ENCODE peak calls at places on chromosomes 3 and 15, in ten cellular contexts. R is astrocyte, W is neuronal stem cell, P is sigmoid colon, D is heart left ventricle, B is tibial artery, M is adrenal gland, K is uterus, Q is spleen, I is psoas muscle. V is an unnamed sample. For H3K9me3 and H3K4me1, the result is how much of the 10 kb centered on the place peaks cover.

GRCh38 chr3:136266468-136266867 is 16.3 kb downstream of the PCCB start:
- DNase-seq in R (peak), W (no peak), P (no peak), D (no peak), B (no peak), M (no peak), K (no peak), Q (no peak), I (no peak), V (no peak)

GRCh38 chr3:84922682-84923081 is 36.1 kb upstream of the CADM2 start:
- DNase-seq in R (no peak), W (no peak), P (no peak), D (no peak), B (no peak), M (no peak), K (no peak), Q (no peak), I (no peak), V (no peak)

GRCh38 chr3:72380193-72380592 is 468.1 kb downstream of the SHQ1 start:
- DNase-seq in R (peak), W (no peak), P (no peak), D (no peak), B (no peak), M (no peak), K (no peak), Q (no peak), I (no peak), V (no peak)

GRCh38 chr15:65027593-65027992 is 1.8 kb downstream of the MTFMT start:
- DNase-seq in R (no peak), W (no peak), P (no peak), D (no peak), B (no peak), M (no peak), K (no peak), Q (no peak), I (no peak), V (no peak)

GRCh38 chr3:123386477-123387040 is 62.3 kb downstream of the ADCY5 start:
- DNase-seq in R (no peak), W (no peak), P (peak), D (no peak), B (no peak), M (no peak), K (no peak), Q (peak), I (no peak), V (no peak)

GRCh38 chr15:39539973-39540558 is 40.8 kb upstream of the THBS1 start:
- DNase-seq in R (no peak), W (no peak), P (no peak), D (no peak), B (no peak), M (no peak), K (no peak), Q (no peak), I (no peak), V (no peak)

GRCh38 chr3:196064006-196064405 is 17.9 kb downstream of the TFRC start:
- DNase-seq in R (peak), W (no peak), P (no peak), D (no peak), B (no peak), M (no peak), K (no peak), Q (no peak), I (no peak), V (no peak)

GRCh38 chr3:67362686-67363085 is 291.7 kb downstream of the SUCLG2 start:
- DNase-seq in R (peak), W (no peak), P (no peak), D (no peak), B (no peak), M (no peak), K (no peak), Q (no peak), I (no peak), V (no peak)

GRCh38 chr3:59935025-59935424 is 885.2 kb upstream of the CFAP20DC start:
- DNase-seq in R (no peak), W (no peak), P (no peak), D (no peak), B (no peak), M (no peak), K (no peak), Q (no peak), I (no peak), V (no peak)

GRCh38 chr15:80898040-80898439 is 91.6 kb downstream of the MESD start:
- DNase-seq in R (peak), W (no peak), P (no peak), D (no peak), B (no peak), M (no peak), K (no peak), Q (no peak), I (no peak), V (no peak)

GRCh38 chr3:126956866-126957650 is 25.9 kb upstream of the PLXNA1 start:
- DNase-seq in R (no peak), W (no peak), P (peak), D (peak), B (peak), M (peak), K (no peak), Q (peak), I (peak), V (no peak)

GRCh38 chr3:19540464-19540863 is 392.2 kb downstream of the KCNH8 start:
- DNase-seq in R (no peak), W (no peak), P (no peak), D (no peak), B (no peak), M (no peak), K (no peak), Q (no peak), I (no peak), V (no peak)

GRCh38 chr3:9399746-9400145 is 2.3 kb downstream of the SETD5 start:
- DNase-seq in R (peak), W (peak), P (peak), D (peak), B (peak), M (peak), K (peak), Q (no peak), I (peak), V (peak)

GRCh38 chr3:172709776-172710708 is 825 bp downstream of the NCEH1 start:
- DNase-seq in R (peak), W (no peak), P (peak), D (peak), B (peak), M (peak), K (peak), Q (peak), I (peak), V (peak)

GRCh38 chr3:98646680-98647079 is 53.3 kb upstream of the CPOX start:
- DNase-seq in R (no peak), W (no peak), P (no peak), D (no peak), B (no peak), M (no peak), K (no peak), Q (no peak), I (no peak), V (no peak)

GRCh38 chr3:39388741-39389248 is 5.6 kb downstream of the SLC25A38 start:
- DNase-seq in R (no peak), W (no peak), P (no peak), D (no peak), B (no peak), M (no peak), K (no peak), Q (no peak), I (no peak), V (no peak)

GRCh38 chr15:98682992-98683701 is 34.8 kb downstream of the IGF1R start:
- DNase-seq in R (no peak), W (no peak), P (no peak), D (no peak), B (no peak), M (no peak), K (no peak), Q (no peak), I (no peak), V (no peak)

GRCh38 chr3:69948246-69948862 is 51.2 kb upstream of the SAMMSON start:
- DNase-seq in R (peak), W (peak), P (no peak), D (no peak), B (no peak), M (no peak), K (no peak), Q (no peak), I (no peak), V (no peak)

GRCh38 chr15:67908756-67909155 is 68.9 kb upstream of the RNU6-1 start:
- DNase-seq in R (no peak), W (no peak), P (no peak), D (no peak), B (no peak), M (no peak), K (no peak), Q (no peak), I (no peak), V (no peak)

GRCh38 chr15:50119063-50119700 is at the start of gene ATP8B4:
- DNase-seq in R (no peak), W (peak), P (no peak), D (no peak), B (no peak), M (no peak), K (no peak), Q (no peak), I (no peak), V (no peak)

GRCh38 chr15:72846027-72846426 is 62.5 kb upstream of the ADPGK start:
- DNase-seq in R (peak), W (no peak), P (no peak), D (no peak), B (no peak), M (no peak), K (no peak), Q (no peak), I (no peak), V (no peak)

GRCh38 chr3:75144396-75144795 is 519.7 kb upstream of the FRG2C start:
- DNase-seq in R (no peak), W (no peak), P (no peak), D (no peak), B (no peak), M (no peak), K (no peak), Q (no peak), I (no peak), V (no peak)

GRCh38 chr3:184884359-184885017 is 72.5 kb downstream of the VPS8 start:
- DNase-seq in R (no peak), W (no peak), P (no peak), D (no peak), B (no peak), M (no peak), K (no peak), Q (no peak), I (no peak), V (no peak)

GRCh38 chr15:100929641-100930042 is 10.5 kb downstream of the LRRK1 start:
- DNase-seq in R (no peak), W (no peak), P (no peak), D (no peak), B (no peak), M (no peak), K (no peak), Q (no peak), I (no peak), V (no peak)

GRCh38 chr3:140863481-140864084 is 78.1 kb upstream of the SLC25A36 start:
- DNase-seq in R (peak), W (peak), P (no peak), D (peak), B (no peak), M (peak), K (peak), Q (no peak), I (no peak), V (no peak)

GRCh38 chr15:50251638-50252182 is 13.8 kb downstream of the HDC start:
- DNase-seq in R (peak), W (no peak), P (no peak), D (no peak), B (no peak), M (no peak), K (no peak), Q (no peak), I (no peak), V (no peak)

GRCh38 chr3:73624363-73625123 is at the start of gene PDZRN3:
- DNase-seq in R (peak), W (peak), P (peak), D (peak), B (peak), M (peak), K (peak), Q (no peak), I (peak), V (peak)

GRCh38 chr3:183253364-183253960 is 409 bp downstream of the B3GNT5 start:
- DNase-seq in R (peak), W (no peak), P (peak), D (peak), B (peak), M (peak), K (peak), Q (peak), I (peak), V (peak)

GRCh38 chr15:43102181-43102580 is 3.7 kb downstream of the UBR1 start:
- DNase-seq in R (no peak), W (no peak), P (no peak), D (no peak), B (no peak), M (no peak), K (no peak), Q (no peak), I (no peak), V (no peak)

GRCh38 chr15:43096411-43096810 is 9.4 kb downstream of the UBR1 start:
- DNase-seq in R (no peak), W (no peak), P (no peak), D (no peak), B (no peak), M (no peak), K (no peak), Q (no peak), I (no peak), V (no peak)

GRCh38 chr15:43095708-43096347 is 10.0 kb downstream of the UBR1 start:
- DNase-seq in R (peak), W (no peak), P (no peak), D (no peak), B (no peak), M (no peak), K (no peak), Q (no peak), I (no peak), V (no peak)

GRCh38 chr15:43100971-43101370 is 4.9 kb downstream of the UBR1 start:
- DNase-seq in R (no peak), W (no peak), P (no peak), D (no peak), B (no peak), M (no peak), K (no peak), Q (no peak), I (no peak), V (no peak)

DNA sequence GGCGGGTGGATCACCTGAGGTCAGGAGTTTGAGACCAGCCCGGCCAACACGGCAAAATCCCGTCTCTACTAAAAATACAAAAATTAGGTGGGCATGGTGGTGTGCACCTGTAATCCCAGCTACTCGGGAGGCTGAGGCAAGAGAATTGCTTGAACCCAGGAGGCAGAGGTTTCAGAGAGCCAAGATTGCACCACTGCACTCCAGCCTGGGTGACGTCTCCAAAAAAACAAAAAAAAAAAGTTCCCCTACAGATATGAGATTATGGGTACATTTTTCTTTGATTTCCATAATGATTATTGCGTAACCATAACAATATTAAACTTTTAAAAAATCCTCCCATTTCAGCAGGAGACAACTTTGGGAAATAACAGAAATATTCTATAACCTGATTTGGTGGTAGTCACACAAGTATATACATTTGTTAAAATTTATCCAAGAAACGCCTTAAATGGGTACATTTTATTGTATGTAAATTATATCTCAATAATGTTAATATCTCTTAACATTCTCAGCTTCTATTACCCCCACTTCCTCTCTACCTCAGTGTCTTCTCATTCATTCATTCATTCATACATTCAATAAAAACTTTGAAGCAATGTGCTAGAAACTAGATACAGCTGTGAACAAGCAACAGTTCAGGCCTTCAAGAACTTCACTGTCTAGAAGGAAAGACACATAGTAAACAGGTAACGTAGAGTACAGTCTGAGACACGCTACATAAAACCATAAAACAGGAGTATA is 6.6 kb downstream of the UBR1 start:
- DNase-seq in R (no peak), W (no peak), P (no peak), D (no peak), B (no peak), M (no peak), K (no peak), Q (no peak), I (no peak), V (no peak)
- H3K9me3 ChIP-seq in R (under half), W (under half), P (under half), D (under half), B (under half), M (under half), K (under half), Q (under half), I (under half), V (under half)

GRCh38 chr3:42033741-42034140 is 57.4 kb upstream of the TRAK1 start:
- DNase-seq in R (peak), W (no peak), P (peak), D (no peak), B (peak), M (no peak), K (no peak), Q (no peak), I (no peak), V (no peak)

GRCh38 chr3:42037318-42037945 is 53.7 kb upstream of the TRAK1 start:
- DNase-seq in R (no peak), W (no peak), P (no peak), D (no peak), B (no peak), M (no peak), K (no peak), Q (no peak), I (no peak), V (no peak)

GRCh38 chr3:42036483-42036823 is 54.7 kb upstream of the TRAK1 start:
- DNase-seq in R (peak), W (no peak), P (peak), D (no peak), B (no peak), M (peak), K (no peak), Q (no peak), I (no peak), V (peak)

GRCh38 chr3:42035007-42035406 is 56.1 kb upstream of the TRAK1 start:
- DNase-seq in R (no peak), W (no peak), P (no peak), D (no peak), B (no peak), M (no peak), K (no peak), Q (no peak), I (no peak), V (no peak)

GRCh38 chr3:42035816-42036482 is 55.2 kb upstream of the TRAK1 start:
- DNase-seq in R (no peak), W (no peak), P (no peak), D (peak), B (no peak), M (peak), K (no peak), Q (no peak), I (peak), V (no peak)
- H3K4me1 ChIP-seq in R (half or more), W (under half), P (half or more), D (half or more), B (half or more), M (under half), K (under half), Q (under half), I (half or more), V (half or more)

GRCh38 chr3:191151653-191152052 is 47.4 kb upstream of the OSTN start:
- DNase-seq in R (no peak), W (no peak), P (no peak), D (no peak), B (no peak), M (no peak), K (no peak), Q (no peak), I (no peak), V (no peak)
- H3K9me3 ChIP-seq in R (under half), W (under half), P (under half), D (under half), B (under half), M (under half), K (under half), Q (under half), I (under half), V (under half)

DNA sequence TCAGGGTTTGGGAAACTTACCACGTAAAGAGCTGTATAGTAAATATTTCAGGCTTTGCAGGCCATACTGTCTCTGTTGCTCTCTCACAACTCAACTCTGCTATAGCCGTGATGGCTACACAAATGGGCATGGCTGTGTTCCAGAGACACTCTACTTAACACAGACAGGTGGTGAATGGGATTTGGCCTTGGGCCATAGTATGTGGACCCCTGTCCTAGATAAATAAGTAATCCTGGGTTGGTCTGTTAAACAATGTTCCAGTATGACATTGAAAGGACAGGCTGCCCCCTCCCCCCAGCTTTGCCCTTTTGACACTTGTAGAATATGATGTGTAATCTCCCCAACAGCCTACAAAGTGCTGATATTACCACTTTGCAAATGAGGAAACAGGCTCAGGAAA is 38.3 kb downstream of the SLCO3A1 start:
- DNase-seq in R (no peak), W (no peak), P (no peak), D (peak), B (no peak), M (no peak), K (no peak), Q (no peak), I (no peak), V (no peak)
- H3K4me1 ChIP-seq in R (under half), W (under half), P (under half), D (under half), B (under half), M (under half), K (under half), Q (under half), I (under half), V (under half)

GRCh38 chr3:31095254-31095653 is 200.8 kb upstream of the GADL1 start:
- DNase-seq in R (no peak), W (no peak), P (no peak), D (no peak), B (no peak), M (no peak), K (no peak), Q (no peak), I (no peak), V (no peak)

GRCh38 chr3:31093608-31093990 is 199.1 kb upstream of the GADL1 start:
- DNase-seq in R (no peak), W (no peak), P (no peak), D (no peak), B (no peak), M (no peak), K (no peak), Q (no peak), I (no peak), V (no peak)

GRCh38 chr3:31094048-31094447 is 199.6 kb upstream of the GADL1 start:
- DNase-seq in R (no peak), W (no peak), P (no peak), D (no peak), B (no peak), M (no peak), K (no peak), Q (no peak), I (no peak), V (no peak)

GRCh38 chr3:31092748-31093607 is 198.5 kb upstream of the GADL1 start:
- DNase-seq in R (no peak), W (no peak), P (no peak), D (no peak), B (no peak), M (no peak), K (no peak), Q (no peak), I (no peak), V (peak)

DNA sequence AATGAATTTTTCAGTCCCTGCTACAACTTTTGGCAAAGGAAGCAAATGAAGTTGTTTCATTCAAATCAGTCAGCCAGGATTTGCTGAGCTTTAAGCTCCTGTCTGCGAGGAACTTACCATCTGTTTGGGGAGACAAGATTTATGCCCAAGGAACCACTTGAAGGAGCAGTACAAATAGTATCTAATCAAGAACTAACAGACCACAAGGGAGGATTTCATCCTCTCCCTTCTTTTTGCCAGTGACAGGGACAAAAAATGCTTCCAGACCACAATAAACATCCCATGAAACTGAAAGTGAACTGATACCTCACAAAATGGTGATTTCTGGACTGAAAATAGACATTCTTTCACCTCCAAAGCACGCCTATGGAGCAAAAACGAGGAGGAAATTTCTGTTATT is 202.2 kb upstream of the GADL1 start:
- DNase-seq in R (no peak), W (no peak), P (no peak), D (no peak), B (no peak), M (no peak), K (no peak), Q (no peak), I (no peak), V (no peak)
- H3K9me3 ChIP-seq in R (under half), W (under half), P (under half), D (under half), B (under half), M (under half), K (under half), Q (under half), I (under half), V (under half)

V was measured in gastrocnemius medialis.